ENCODE peak calls at places on chromosomes 1 and 21, in four cellular contexts. E, C, S and W are unnamed samples.

GRCh38 chr1:202311880-202312635 is 29.7 kb downstream of the UBE2T start:
- DNase-seq in C (no peak), E (no peak), S (peak; percentile 37), W (peak; percentile 5)

GRCh38 chr1:206985162-206985749 is 15.0 kb upstream of the FCAMR start:
- DNase-seq in E (no peak), C (no peak), S (no peak), W (no peak)

GRCh38 chr21:23162213-23162946 is 2164.2 kb downstream of the NCAM2 start:
- DNase-seq in S (no peak), E (no peak), C (no peak), W (peak; percentile 94)

GRCh38 chr1:30322859-30323257 is 400.5 kb downstream of the MATN1 start:
- DNase-seq in E (no peak), S (no peak), C (no peak), W (no peak)

GRCh38 chr1:171188388-171189266 is 3.5 kb downstream of the FMO2 start:
- DNase-seq in E (peak; percentile 8), S (peak; percentile 91), C (no peak), W (peak; percentile 63)

GRCh38 chr1:160197231-160197630 is 6.9 kb downstream of the CASQ1 start:
- DNase-seq in C (no peak), S (no peak), E (no peak), W (no peak)

GRCh38 chr1:226574591-226575435 is 26.2 kb downstream of the STUM start:
- DNase-seq in C (no peak), S (no peak), E (no peak), W (no peak)

GRCh38 chr21:33367309-33367973 is 35.8 kb upstream of the IFNGR2 start:
- DNase-seq in E (no peak), S (no peak), C (no peak), W (no peak)

GRCh38 chr21:45420623-45421041 is 15.7 kb downstream of the COL18A1 start:
- DNase-seq in E (no peak), S (no peak), C (peak; percentile 63), W (no peak)

GRCh38 chr21:38916214-38916964 is 110.7 kb downstream of the ETS2 start:
- DNase-seq in C (no peak), E (no peak), S (no peak), W (no peak)

GRCh38 chr1:51422367-51423097 is 92.2 kb upstream of the TTC39A start:
- DNase-seq in S (no peak), C (no peak), E (no peak), W (no peak)

GRCh38 chr1:55067022-55067781 is 27.9 kb downstream of the PCSK9 start:
- DNase-seq in C (peak; percentile 83), S (no peak), E (no peak), W (no peak)

GRCh38 chr1:180973360-180973759 is 49.3 kb downstream of the STX6 start:
- DNase-seq in E (no peak), C (no peak), S (no peak), W (no peak)

GRCh38 chr1:41161851-41162250 is 80.3 kb downstream of the SCMH1 start:
- DNase-seq in C (no peak), S (no peak), E (no peak), W (no peak)

GRCh38 chr21:22345624-22346023 is 1347.4 kb downstream of the NCAM2 start:
- DNase-seq in E (no peak), C (no peak), S (no peak), W (no peak)

GRCh38 chr1:201708085-201708512 is 120.9 kb upstream of the IPO9 start:
- DNase-seq in C (no peak), E (peak; percentile 67), S (peak; percentile 78), W (no peak)

GRCh38 chr1:54069792-54070548 is 16.6 kb downstream of the TCEANC2 start:
- DNase-seq in S (peak; percentile 70), C (no peak), E (no peak), W (peak; percentile 69)

GRCh38 chr1:114352797-114353196 is 158.2 kb downstream of the TRIM33 start:
- DNase-seq in S (peak; percentile 63), C (no peak), E (no peak), W (no peak)

GRCh38 chr1:91885331-91885715 is 628 bp downstream of the TGFBR3 start:
- DNase-seq in C (peak; percentile 71), S (peak; percentile 31), E (no peak), W (no peak)

GRCh38 chr1:207004931-207005830 is 27.4 kb downstream of the C1orf116 start:
- DNase-seq in E (no peak), S (peak; percentile 73), C (no peak), W (peak; percentile 33)

GRCh38 chr1:160376525-160377131 is 9.8 kb downstream of the NHLH1 start:
- DNase-seq in S (peak; percentile 83), C (no peak), E (peak; percentile 25), W (peak; percentile 65)

GRCh38 chr1:62954758-62955157 is 170.8 kb downstream of the ATG4C start:
- DNase-seq in E (no peak), S (no peak), C (no peak), W (no peak)

GRCh38 chr21:20968391-20968790 is 29.8 kb upstream of the NCAM2 start:
- DNase-seq in E (no peak), C (no peak), S (no peak), W (no peak)

GRCh38 chr1:109796484-109797305 is 33.0 kb upstream of the EPS8L3 start:
- DNase-seq in E (no peak), S (peak; percentile 76), C (no peak), W (no peak)

GRCh38 chr21:29174607-29175013 is 44.2 kb downstream of the MAP3K7CL start:
- DNase-seq in C (no peak), E (no peak), S (peak; percentile 72), W (peak; percentile 65)